ENCODE peak calls at places on chromosomes 5 and 9, in six cellular contexts. One of them, this sample, is unnamed.

GRCh38 chr9:114930063-114930812 is at the start of gene TNFSF8:
- DNase-seq in fibroblast of lung: no peak
- DNase-seq in heart left ventricle: no peak
- DNase-seq in AG10803: no peak
- DNase-seq in AG04450: no peak
- DNase-seq in mammary epithelial cell: no peak
- DNase-seq in this sample: no peak

GRCh38 chr9:86202338-86202882 is 57.0 kb downstream of the C9orf153 start:
- DNase-seq in fibroblast of lung: peak
- DNase-seq in heart left ventricle: no peak
- DNase-seq in AG10803: peak
- DNase-seq in AG04450: peak
- DNase-seq in mammary epithelial cell: peak
- DNase-seq in this sample: peak

GRCh38 chr5:144033481-144033880 is 137.0 kb downstream of the YIPF5 start:
- DNase-seq in fibroblast of lung: no peak
- DNase-seq in heart left ventricle: no peak
- DNase-seq in AG10803: no peak
- DNase-seq in AG04450: no peak
- DNase-seq in mammary epithelial cell: no peak
- DNase-seq in this sample: no peak

GRCh38 chr9:14203366-14204056 is 110.4 kb downstream of the NFIB start:
- DNase-seq in fibroblast of lung: peak
- DNase-seq in heart left ventricle: peak
- DNase-seq in AG10803: no peak
- DNase-seq in AG04450: no peak
- DNase-seq in mammary epithelial cell: no peak
- DNase-seq in this sample: no peak

GRCh38 chr5:38500861-38501260 is 55.6 kb downstream of the LIFR start:
- DNase-seq in fibroblast of lung: peak
- DNase-seq in heart left ventricle: no peak
- DNase-seq in AG10803: peak
- DNase-seq in AG04450: peak
- DNase-seq in mammary epithelial cell: peak
- DNase-seq in this sample: peak

GRCh38 chr5:30401479-30402058 is 791.9 kb upstream of the CDH6 start:
- DNase-seq in fibroblast of lung: peak
- DNase-seq in heart left ventricle: no peak
- DNase-seq in AG10803: no peak
- DNase-seq in AG04450: peak
- DNase-seq in mammary epithelial cell: peak
- DNase-seq in this sample: no peak

GRCh38 chr5:13992795-13993194 is 48.3 kb upstream of the DNAH5 start:
- DNase-seq in fibroblast of lung: no peak
- DNase-seq in heart left ventricle: no peak
- DNase-seq in AG10803: no peak
- DNase-seq in AG04450: no peak
- DNase-seq in mammary epithelial cell: no peak
- DNase-seq in this sample: no peak

GRCh38 chr9:112378441-112379176 is 1.3 kb upstream of the HSDL2 start:
- DNase-seq in fibroblast of lung: peak
- DNase-seq in heart left ventricle: no peak
- DNase-seq in AG10803: no peak
- DNase-seq in AG04450: no peak
- DNase-seq in mammary epithelial cell: peak
- DNase-seq in this sample: no peak

GRCh38 chr5:107241841-107242240 is 428.9 kb downstream of the EFNA5 start:
- DNase-seq in fibroblast of lung: no peak
- DNase-seq in heart left ventricle: no peak
- DNase-seq in AG10803: no peak
- DNase-seq in AG04450: no peak
- DNase-seq in mammary epithelial cell: no peak
- DNase-seq in this sample: no peak

GRCh38 chr9:129069128-129069824 is 11.6 kb upstream of the DOLPP1 start:
- DNase-seq in fibroblast of lung: no peak
- DNase-seq in heart left ventricle: peak
- DNase-seq in AG10803: no peak
- DNase-seq in AG04450: no peak
- DNase-seq in mammary epithelial cell: no peak
- DNase-seq in this sample: no peak

GRCh38 chr9:4108708-4109444 is 191.0 kb downstream of the GLIS3 start:
- DNase-seq in fibroblast of lung: no peak
- DNase-seq in heart left ventricle: no peak
- DNase-seq in AG10803: no peak
- DNase-seq in AG04450: no peak
- DNase-seq in mammary epithelial cell: no peak
- DNase-seq in this sample: no peak

GRCh38 chr9:87080512-87081225 is 133.4 kb upstream of the GAS1 start:
- DNase-seq in fibroblast of lung: no peak
- DNase-seq in heart left ventricle: no peak
- DNase-seq in AG10803: no peak
- DNase-seq in AG04450: no peak
- DNase-seq in mammary epithelial cell: no peak
- DNase-seq in this sample: no peak

GRCh38 chr9:89481161-89481915 is 16.6 kb downstream of the SEMA4D start:
- DNase-seq in fibroblast of lung: no peak
- DNase-seq in heart left ventricle: no peak
- DNase-seq in AG10803: no peak
- DNase-seq in AG04450: no peak
- DNase-seq in mammary epithelial cell: no peak
- DNase-seq in this sample: no peak

GRCh38 chr9:116151966-116152381 is 1.6 kb upstream of the PAPPA start:
- DNase-seq in fibroblast of lung: peak
- DNase-seq in heart left ventricle: no peak
- DNase-seq in AG10803: peak
- DNase-seq in AG04450: peak
- DNase-seq in mammary epithelial cell: peak
- DNase-seq in this sample: peak

GRCh38 chr9:20854444-20854843 is 170.4 kb downstream of the FOCAD start:
- DNase-seq in fibroblast of lung: peak
- DNase-seq in heart left ventricle: no peak
- DNase-seq in AG10803: peak
- DNase-seq in AG04450: peak
- DNase-seq in mammary epithelial cell: no peak
- DNase-seq in this sample: no peak

GRCh38 chr9:76255781-76256455 is 138.3 kb downstream of the RFK start:
- DNase-seq in fibroblast of lung: peak
- DNase-seq in heart left ventricle: peak
- DNase-seq in AG10803: peak
- DNase-seq in AG04450: peak
- DNase-seq in mammary epithelial cell: peak
- DNase-seq in this sample: peak

GRCh38 chr5:83034036-83034435 is 43.2 kb downstream of the TMEM167A start:
- DNase-seq in fibroblast of lung: no peak
- DNase-seq in heart left ventricle: no peak
- DNase-seq in AG10803: no peak
- DNase-seq in AG04450: no peak
- DNase-seq in mammary epithelial cell: no peak
- DNase-seq in this sample: no peak

GRCh38 chr9:94068257-94068656 is 16.0 kb upstream of the PTPDC1 start:
- DNase-seq in fibroblast of lung: no peak
- DNase-seq in heart left ventricle: no peak
- DNase-seq in AG10803: no peak
- DNase-seq in AG04450: no peak
- DNase-seq in mammary epithelial cell: no peak
- DNase-seq in this sample: no peak

GRCh38 chr5:55633574-55634203 is 78.4 kb downstream of the SLC38A9 start:
- DNase-seq in fibroblast of lung: peak
- DNase-seq in heart left ventricle: peak
- DNase-seq in AG10803: peak
- DNase-seq in AG04450: no peak
- DNase-seq in mammary epithelial cell: peak
- DNase-seq in this sample: no peak

GRCh38 chr5:141223112-141223783 is at the start of gene PCDHB14:
- DNase-seq in fibroblast of lung: peak
- DNase-seq in heart left ventricle: no peak
- DNase-seq in AG10803: peak
- DNase-seq in AG04450: no peak
- DNase-seq in mammary epithelial cell: peak
- DNase-seq in this sample: peak
- H3K4me3 ChIP-seq in fibroblast of lung: no peak
- H3K4me3 ChIP-seq in heart left ventricle: peak
- H3K4me3 ChIP-seq in AG10803: peak
- H3K4me3 ChIP-seq in AG04450: peak
- H3K4me3 ChIP-seq in mammary epithelial cell: peak
- H3K4me3 ChIP-seq in this sample: peak

GRCh38 chr5:77881528-77881927 is 105.4 kb upstream of the TBCA start:
- DNase-seq in fibroblast of lung: no peak
- DNase-seq in heart left ventricle: no peak
- DNase-seq in AG10803: no peak
- DNase-seq in AG04450: no peak
- DNase-seq in mammary epithelial cell: no peak
- DNase-seq in this sample: no peak
- TF ChIP-seq CTCF in fibroblast of lung: no peak
- TF ChIP-seq CTCF in heart left ventricle: no peak
- TF ChIP-seq CTCF in AG10803: no peak
- TF ChIP-seq CTCF in AG04450: no peak
- TF ChIP-seq CTCF in mammary epithelial cell: no peak
- TF ChIP-seq CTCF in this sample: no peak

DNA sequence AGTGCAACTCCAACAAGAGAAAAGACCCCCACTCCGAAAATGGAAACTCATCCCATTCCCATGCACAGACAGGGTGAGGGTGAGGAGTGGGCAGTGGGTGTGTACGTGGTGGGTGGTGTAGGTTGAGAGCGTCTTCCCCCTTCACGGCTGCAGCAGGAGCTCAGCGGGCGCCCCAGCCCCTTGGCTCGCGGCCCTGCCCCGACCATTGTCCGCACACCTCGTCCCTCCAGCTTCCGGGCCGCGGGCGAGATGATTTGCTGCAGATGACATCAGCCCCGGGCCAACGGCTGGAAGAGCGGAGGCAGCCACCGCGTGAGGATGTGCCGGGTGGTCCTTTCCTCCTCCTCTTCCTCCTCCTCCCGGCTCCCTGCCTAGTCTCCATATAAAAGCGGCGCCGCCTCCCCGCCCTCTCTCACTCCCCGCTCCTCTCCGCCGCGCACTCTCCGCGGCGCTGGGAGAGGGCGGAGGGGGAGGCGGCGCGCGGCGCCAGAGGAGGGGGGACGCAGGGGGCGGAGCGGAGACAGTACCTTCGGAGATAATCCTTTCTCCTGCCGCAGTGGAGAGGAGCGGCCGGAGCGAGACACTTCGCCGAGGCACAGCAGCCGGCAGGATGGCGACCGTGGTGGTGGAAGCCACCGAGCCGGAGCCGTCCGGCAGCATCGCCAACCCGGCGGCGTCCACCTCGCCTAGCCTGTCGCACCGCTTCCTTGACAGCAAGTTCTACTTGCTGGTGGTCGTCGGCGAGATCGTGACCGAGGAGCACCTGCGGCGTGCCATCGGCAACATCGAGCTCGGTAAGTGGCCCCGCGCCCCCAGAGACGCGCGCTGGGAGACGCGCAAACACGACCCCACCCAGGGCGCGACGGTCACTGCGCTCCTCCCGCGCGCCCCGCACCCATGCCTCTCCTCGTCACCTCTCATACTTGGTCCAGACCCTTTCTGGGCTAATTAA is at the start of gene MAP1B:
- DNase-seq in fibroblast of lung: peak
- DNase-seq in heart left ventricle: peak
- DNase-seq in AG10803: peak
- DNase-seq in AG04450: peak
- DNase-seq in mammary epithelial cell: peak
- DNase-seq in this sample: no peak
- H3K4me3 ChIP-seq in fibroblast of lung: peak
- H3K4me3 ChIP-seq in heart left ventricle: peak
- H3K4me3 ChIP-seq in AG10803: peak
- H3K4me3 ChIP-seq in AG04450: peak
- H3K4me3 ChIP-seq in mammary epithelial cell: peak
- H3K4me3 ChIP-seq in this sample: peak

DNA sequence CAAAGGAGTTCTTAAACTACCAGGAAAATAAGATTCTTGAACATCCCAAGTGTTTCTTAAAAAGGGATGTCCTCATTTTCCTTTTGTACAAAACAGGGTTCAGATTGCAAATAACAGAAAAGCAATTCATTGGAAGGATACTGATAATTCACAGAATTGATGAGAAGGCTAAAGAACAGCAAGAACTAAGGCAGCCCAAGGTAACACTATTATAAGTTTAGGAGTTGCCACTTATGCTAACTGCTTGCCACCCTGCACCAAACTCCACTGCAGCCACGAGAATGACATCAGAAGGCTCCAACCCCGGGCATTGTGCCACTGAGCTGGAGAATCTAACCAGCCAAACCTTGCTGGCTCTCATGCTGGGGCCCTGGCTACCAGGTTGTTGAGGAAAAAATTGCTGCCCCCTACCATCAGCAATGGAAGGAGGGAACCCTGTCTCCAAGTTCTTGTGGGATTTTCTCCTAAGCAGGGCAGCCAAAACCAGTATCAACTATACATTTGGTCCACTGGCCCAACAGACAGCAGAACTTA is 123.4 kb downstream of the ARL15 start:
- DNase-seq in fibroblast of lung: no peak
- DNase-seq in heart left ventricle: peak
- DNase-seq in AG10803: no peak
- DNase-seq in AG04450: no peak
- DNase-seq in mammary epithelial cell: no peak
- DNase-seq in this sample: no peak
- TF ChIP-seq CTCF in fibroblast of lung: no peak
- TF ChIP-seq CTCF in heart left ventricle: no peak
- TF ChIP-seq CTCF in AG10803: no peak
- TF ChIP-seq CTCF in AG04450: no peak
- TF ChIP-seq CTCF in mammary epithelial cell: no peak
- TF ChIP-seq CTCF in this sample: no peak

DNA sequence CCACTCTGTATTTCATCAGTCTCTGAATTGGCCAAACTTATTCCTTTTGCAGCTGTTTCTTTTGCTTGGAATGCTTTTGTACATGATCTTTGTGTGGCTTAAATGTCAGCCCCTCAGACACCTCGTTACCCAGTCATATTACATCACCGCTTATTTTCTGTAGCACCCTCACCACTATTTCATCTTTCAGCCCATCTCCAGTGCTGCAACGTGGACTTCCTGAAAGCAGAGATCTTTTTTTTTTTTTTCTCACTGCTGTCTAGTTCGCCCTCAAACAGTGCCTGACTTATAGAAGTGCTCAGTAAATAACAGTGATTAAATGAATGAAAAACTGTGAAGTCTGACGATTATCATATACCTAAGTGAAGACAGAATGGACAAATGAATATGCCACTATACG is 835 bp downstream of the SRA1 start:
- DNase-seq in fibroblast of lung: peak
- DNase-seq in heart left ventricle: no peak
- DNase-seq in AG10803: peak
- DNase-seq in AG04450: no peak
- DNase-seq in mammary epithelial cell: no peak
- DNase-seq in this sample: no peak
- H3K4me3 ChIP-seq in fibroblast of lung: peak
- H3K4me3 ChIP-seq in heart left ventricle: peak
- H3K4me3 ChIP-seq in AG10803: peak
- H3K4me3 ChIP-seq in AG04450: peak
- H3K4me3 ChIP-seq in mammary epithelial cell: peak
- H3K4me3 ChIP-seq in this sample: peak

GRCh38 chr5:92885950-92886349 is 695.1 kb downstream of the NR2F1-AS1 start:
- DNase-seq in fibroblast of lung: no peak
- DNase-seq in heart left ventricle: no peak
- DNase-seq in AG10803: no peak
- DNase-seq in AG04450: no peak
- DNase-seq in mammary epithelial cell: no peak
- DNase-seq in this sample: no peak
- TF ChIP-seq CTCF in fibroblast of lung: no peak
- TF ChIP-seq CTCF in heart left ventricle: no peak
- TF ChIP-seq CTCF in AG10803: peak
- TF ChIP-seq CTCF in AG04450: no peak
- TF ChIP-seq CTCF in mammary epithelial cell: peak
- TF ChIP-seq CTCF in this sample: no peak

GRCh38 chr5:131282235-131282634 is 18.4 kb downstream of the CDC42SE2 start:
- DNase-seq in fibroblast of lung: peak
- DNase-seq in heart left ventricle: no peak
- DNase-seq in AG10803: no peak
- DNase-seq in AG04450: no peak
- DNase-seq in mammary epithelial cell: peak
- DNase-seq in this sample: no peak
- H3K4me3 ChIP-seq in fibroblast of lung: no peak
- H3K4me3 ChIP-seq in heart left ventricle: no peak
- H3K4me3 ChIP-seq in AG10803: no peak
- H3K4me3 ChIP-seq in AG04450: no peak
- H3K4me3 ChIP-seq in mammary epithelial cell: peak
- H3K4me3 ChIP-seq in this sample: no peak